ENCODE peak calls at places on chromosomes 5 and 9, in nine cellular contexts. One of them, this sample, is unnamed.

GRCh38 chr9:95096381-95096780 is 221.1 kb downstream of the FANCC start:
- DNase-seq in GM23338: no peak
- DNase-seq in SK-N-SH: peak
- DNase-seq in hepatocyte: no peak
- DNase-seq in MM.1S: no peak
- DNase-seq in HCT116: no peak
- DNase-seq in neural progenitor cell: no peak
- DNase-seq in PC-3: no peak
- DNase-seq in OCI-LY7: no peak
- DNase-seq in this sample: no peak

GRCh38 chr5:83987513-83988292 is 267.0 kb upstream of the HAPLN1 start:
- DNase-seq in GM23338: no peak
- DNase-seq in MM.1S: no peak
- DNase-seq in HCT116: no peak
- DNase-seq in hepatocyte: no peak
- DNase-seq in SK-N-SH: no peak
- DNase-seq in OCI-LY7: no peak
- DNase-seq in neural progenitor cell: no peak
- DNase-seq in PC-3: no peak
- DNase-seq in this sample: no peak

GRCh38 chr9:84230355-84231136 is 110.0 kb downstream of the SLC28A3 start:
- DNase-seq in OCI-LY7: no peak
- DNase-seq in GM23338: no peak
- DNase-seq in hepatocyte: peak
- DNase-seq in SK-N-SH: no peak
- DNase-seq in neural progenitor cell: no peak
- DNase-seq in PC-3: no peak
- DNase-seq in HCT116: no peak
- DNase-seq in MM.1S: no peak
- DNase-seq in this sample: peak

GRCh38 chr5:137639645-137640044 is 96.2 kb downstream of the KLHL3 start:
- DNase-seq in hepatocyte: no peak
- DNase-seq in MM.1S: no peak
- DNase-seq in GM23338: no peak
- DNase-seq in SK-N-SH: no peak
- DNase-seq in PC-3: no peak
- DNase-seq in OCI-LY7: no peak
- DNase-seq in neural progenitor cell: no peak
- DNase-seq in HCT116: no peak
- DNase-seq in this sample: no peak

GRCh38 chr5:170011751-170012150 is 31.5 kb upstream of the INSYN2B start:
- DNase-seq in PC-3: no peak
- DNase-seq in MM.1S: no peak
- DNase-seq in hepatocyte: no peak
- DNase-seq in SK-N-SH: no peak
- DNase-seq in OCI-LY7: no peak
- DNase-seq in GM23338: no peak
- DNase-seq in neural progenitor cell: no peak
- DNase-seq in HCT116: no peak
- DNase-seq in this sample: no peak

GRCh38 chr9:34588671-34589370 is 703 bp downstream of the CNTFR start:
- DNase-seq in SK-N-SH: peak
- DNase-seq in PC-3: no peak
- DNase-seq in neural progenitor cell: peak
- DNase-seq in OCI-LY7: no peak
- DNase-seq in HCT116: no peak
- DNase-seq in GM23338: peak
- DNase-seq in hepatocyte: no peak
- DNase-seq in MM.1S: no peak
- DNase-seq in this sample: no peak

GRCh38 chr9:126793686-126794417 is 11.0 kb upstream of the ZBTB43 start:
- DNase-seq in HCT116: no peak
- DNase-seq in MM.1S: no peak
- DNase-seq in hepatocyte: no peak
- DNase-seq in neural progenitor cell: no peak
- DNase-seq in OCI-LY7: no peak
- DNase-seq in PC-3: no peak
- DNase-seq in GM23338: no peak
- DNase-seq in SK-N-SH: no peak
- DNase-seq in this sample: no peak

GRCh38 chr5:171647043-171647899 is 138.3 kb upstream of the SMIM23 start:
- DNase-seq in SK-N-SH: no peak
- DNase-seq in OCI-LY7: no peak
- DNase-seq in neural progenitor cell: no peak
- DNase-seq in PC-3: peak
- DNase-seq in MM.1S: no peak
- DNase-seq in HCT116: peak
- DNase-seq in hepatocyte: peak
- DNase-seq in GM23338: no peak
- DNase-seq in this sample: peak

GRCh38 chr5:121982500-121983261 is 20.9 kb downstream of the SRFBP1 start:
- DNase-seq in GM23338: no peak
- DNase-seq in SK-N-SH: no peak
- DNase-seq in neural progenitor cell: no peak
- DNase-seq in OCI-LY7: no peak
- DNase-seq in hepatocyte: no peak
- DNase-seq in HCT116: no peak
- DNase-seq in MM.1S: no peak
- DNase-seq in PC-3: peak
- DNase-seq in this sample: peak

GRCh38 chr5:125798311-125798710 is 624.9 kb upstream of the GRAMD2B start:
- DNase-seq in PC-3: peak
- DNase-seq in SK-N-SH: no peak
- DNase-seq in OCI-LY7: peak
- DNase-seq in HCT116: peak
- DNase-seq in hepatocyte: peak
- DNase-seq in neural progenitor cell: peak
- DNase-seq in MM.1S: peak
- DNase-seq in GM23338: peak
- DNase-seq in this sample: peak

GRCh38 chr5:154176191-154176590 is 14.3 kb upstream of the GALNT10 start:
- DNase-seq in hepatocyte: no peak
- DNase-seq in neural progenitor cell: no peak
- DNase-seq in OCI-LY7: no peak
- DNase-seq in SK-N-SH: no peak
- DNase-seq in HCT116: no peak
- DNase-seq in MM.1S: no peak
- DNase-seq in GM23338: no peak
- DNase-seq in PC-3: peak
- DNase-seq in this sample: peak

GRCh38 chr5:154181156-154181555 is 9.4 kb upstream of the GALNT10 start:
- DNase-seq in GM23338: no peak
- DNase-seq in PC-3: no peak
- DNase-seq in HCT116: no peak
- DNase-seq in hepatocyte: no peak
- DNase-seq in OCI-LY7: no peak
- DNase-seq in SK-N-SH: no peak
- DNase-seq in MM.1S: no peak
- DNase-seq in neural progenitor cell: no peak
- DNase-seq in this sample: no peak

GRCh38 chr5:154174091-154174490 is 16.4 kb upstream of the GALNT10 start:
- DNase-seq in OCI-LY7: no peak
- DNase-seq in hepatocyte: no peak
- DNase-seq in PC-3: no peak
- DNase-seq in neural progenitor cell: no peak
- DNase-seq in GM23338: no peak
- DNase-seq in SK-N-SH: no peak
- DNase-seq in MM.1S: no peak
- DNase-seq in HCT116: no peak
- DNase-seq in this sample: peak

GRCh38 chr5:154178661-154179060 is 11.9 kb upstream of the GALNT10 start:
- DNase-seq in GM23338: no peak
- DNase-seq in MM.1S: no peak
- DNase-seq in HCT116: no peak
- DNase-seq in PC-3: peak
- DNase-seq in OCI-LY7: no peak
- DNase-seq in SK-N-SH: no peak
- DNase-seq in neural progenitor cell: no peak
- DNase-seq in hepatocyte: no peak
- DNase-seq in this sample: no peak

GRCh38 chr5:154179846-154180710 is 10.5 kb upstream of the GALNT10 start:
- DNase-seq in MM.1S: peak
- DNase-seq in OCI-LY7: peak
- DNase-seq in PC-3: peak
- DNase-seq in HCT116: peak
- DNase-seq in neural progenitor cell: peak
- DNase-seq in hepatocyte: peak
- DNase-seq in GM23338: peak
- DNase-seq in SK-N-SH: peak
- DNase-seq in this sample: peak
- TF ChIP-seq EZH2phosphoT487 in MM.1S: no peak
- TF ChIP-seq EZH2phosphoT487 in OCI-LY7: no peak
- TF ChIP-seq EZH2phosphoT487 in PC-3: no peak
- TF ChIP-seq EZH2phosphoT487 in HCT116: no peak
- TF ChIP-seq EZH2phosphoT487 in neural progenitor cell: no peak
- TF ChIP-seq EZH2phosphoT487 in hepatocyte: no peak
- TF ChIP-seq EZH2phosphoT487 in GM23338: no peak
- TF ChIP-seq EZH2phosphoT487 in SK-N-SH: no peak
- TF ChIP-seq EZH2phosphoT487 in this sample: no peak

GRCh38 chr5:77775773-77776605 is at the start of gene TBCA:
- DNase-seq in SK-N-SH: peak
- DNase-seq in PC-3: peak
- DNase-seq in neural progenitor cell: peak
- DNase-seq in hepatocyte: peak
- DNase-seq in MM.1S: peak
- DNase-seq in HCT116: peak
- DNase-seq in OCI-LY7: peak
- DNase-seq in GM23338: peak
- DNase-seq in this sample: peak

GRCh38 chr5:77776606-77777206 is 567 bp upstream of the TBCA start:
- DNase-seq in GM23338: no peak
- DNase-seq in HCT116: no peak
- DNase-seq in PC-3: peak
- DNase-seq in OCI-LY7: no peak
- DNase-seq in MM.1S: no peak
- DNase-seq in neural progenitor cell: no peak
- DNase-seq in hepatocyte: no peak
- DNase-seq in SK-N-SH: no peak
- DNase-seq in this sample: peak

GRCh38 chr5:77777911-77778310 is 1.8 kb upstream of the TBCA start:
- DNase-seq in HCT116: no peak
- DNase-seq in hepatocyte: no peak
- DNase-seq in MM.1S: no peak
- DNase-seq in SK-N-SH: no peak
- DNase-seq in neural progenitor cell: no peak
- DNase-seq in PC-3: no peak
- DNase-seq in GM23338: no peak
- DNase-seq in OCI-LY7: no peak
- DNase-seq in this sample: no peak

GRCh38 chr5:77778398-77778797 is 2.3 kb upstream of the TBCA start:
- DNase-seq in MM.1S: no peak
- DNase-seq in hepatocyte: no peak
- DNase-seq in HCT116: no peak
- DNase-seq in SK-N-SH: no peak
- DNase-seq in GM23338: no peak
- DNase-seq in PC-3: no peak
- DNase-seq in neural progenitor cell: no peak
- DNase-seq in OCI-LY7: no peak
- DNase-seq in this sample: no peak

DNA sequence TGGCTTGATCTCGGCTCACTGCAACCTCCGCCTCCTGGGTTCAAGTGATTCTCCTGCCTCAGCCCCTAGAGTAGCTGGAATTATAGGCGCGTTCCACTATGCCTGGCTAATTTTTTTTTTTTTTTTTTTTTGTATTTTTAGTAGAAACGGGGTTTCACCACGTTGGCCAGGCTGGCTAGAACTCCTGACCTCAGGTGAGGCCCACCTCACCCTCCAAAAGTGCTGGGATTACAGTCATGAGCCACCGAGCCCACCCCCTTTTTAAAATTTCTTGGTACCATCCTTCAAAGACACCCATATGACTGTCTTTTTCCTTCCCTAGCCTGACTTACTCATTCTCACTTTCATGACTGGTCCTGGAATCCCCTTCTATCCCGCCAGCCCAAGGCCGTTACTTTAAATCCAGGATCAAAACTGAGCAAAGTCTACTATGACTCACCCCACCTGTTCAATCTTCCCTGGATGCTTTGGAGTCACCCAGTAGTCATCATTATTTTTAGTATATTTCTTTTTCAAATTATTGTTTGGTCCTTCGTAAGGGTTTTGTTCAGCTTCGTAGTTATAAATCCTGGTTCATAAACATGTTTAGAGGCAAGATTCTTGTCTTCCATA is 1.2 kb upstream of the TBCA start:
- DNase-seq in MM.1S: no peak
- DNase-seq in PC-3: peak
- DNase-seq in hepatocyte: peak
- DNase-seq in OCI-LY7: no peak
- DNase-seq in SK-N-SH: no peak
- DNase-seq in neural progenitor cell: no peak
- DNase-seq in GM23338: no peak
- DNase-seq in HCT116: peak
- DNase-seq in this sample: peak
- TF ChIP-seq EZH2phosphoT487 in MM.1S: no peak
- TF ChIP-seq EZH2phosphoT487 in PC-3: no peak
- TF ChIP-seq EZH2phosphoT487 in hepatocyte: no peak
- TF ChIP-seq EZH2phosphoT487 in OCI-LY7: no peak
- TF ChIP-seq EZH2phosphoT487 in SK-N-SH: no peak
- TF ChIP-seq EZH2phosphoT487 in neural progenitor cell: no peak
- TF ChIP-seq EZH2phosphoT487 in GM23338: no peak
- TF ChIP-seq EZH2phosphoT487 in HCT116: no peak
- TF ChIP-seq EZH2phosphoT487 in this sample: no peak

DNA sequence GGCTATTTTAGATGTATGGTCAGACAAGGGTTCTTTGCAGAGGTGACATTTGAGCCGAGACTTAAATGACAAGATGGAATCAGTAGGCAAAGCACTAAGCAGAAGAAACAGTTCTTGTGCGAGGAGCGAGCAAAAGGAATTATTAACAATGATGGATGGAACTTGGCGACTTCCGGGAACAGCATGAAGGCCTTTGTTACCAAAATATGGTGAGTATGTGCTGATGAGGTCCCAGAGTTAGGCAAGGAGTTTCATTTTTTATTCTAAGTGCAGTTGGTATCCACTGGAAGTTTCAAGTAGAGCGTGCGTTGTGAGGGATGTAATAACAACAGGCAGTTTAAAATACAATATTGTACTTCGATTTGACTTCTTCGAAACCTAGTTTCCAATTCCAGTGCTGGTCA is 1.6 kb upstream of the LNPEP start:
- DNase-seq in PC-3: no peak
- DNase-seq in HCT116: no peak
- DNase-seq in SK-N-SH: no peak
- DNase-seq in GM23338: no peak
- DNase-seq in hepatocyte: peak
- DNase-seq in MM.1S: no peak
- DNase-seq in OCI-LY7: peak
- DNase-seq in neural progenitor cell: peak
- DNase-seq in this sample: peak
- TF ChIP-seq EZH2phosphoT487 in PC-3: no peak
- TF ChIP-seq EZH2phosphoT487 in HCT116: no peak
- TF ChIP-seq EZH2phosphoT487 in SK-N-SH: no peak
- TF ChIP-seq EZH2phosphoT487 in GM23338: no peak
- TF ChIP-seq EZH2phosphoT487 in hepatocyte: no peak
- TF ChIP-seq EZH2phosphoT487 in MM.1S: no peak
- TF ChIP-seq EZH2phosphoT487 in OCI-LY7: no peak
- TF ChIP-seq EZH2phosphoT487 in neural progenitor cell: no peak
- TF ChIP-seq EZH2phosphoT487 in this sample: no peak

DNA sequence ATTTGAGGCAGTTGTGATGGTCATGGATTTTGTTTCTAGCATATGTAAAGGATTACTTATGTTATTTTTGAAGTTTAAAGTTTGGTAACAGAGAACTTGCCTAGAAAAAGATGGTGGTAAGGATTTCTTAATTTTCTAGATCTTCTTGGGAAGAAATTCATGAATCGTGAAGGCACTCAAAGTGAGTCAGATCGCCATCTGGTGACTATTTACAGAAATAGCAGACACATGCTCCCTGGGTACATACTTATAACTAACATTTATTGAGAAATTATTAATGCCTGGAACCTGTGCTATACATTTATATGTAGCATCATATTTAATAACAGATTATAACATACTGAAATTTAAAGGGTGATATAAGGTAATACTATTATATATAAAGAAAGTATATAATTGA is 299.7 kb downstream of the IZUMO3 start:
- DNase-seq in PC-3: peak
- DNase-seq in GM23338: peak
- DNase-seq in hepatocyte: peak
- DNase-seq in SK-N-SH: peak
- DNase-seq in neural progenitor cell: peak
- DNase-seq in MM.1S: peak
- DNase-seq in HCT116: peak
- DNase-seq in OCI-LY7: peak
- DNase-seq in this sample: peak
- TF ChIP-seq EZH2phosphoT487 in PC-3: no peak
- TF ChIP-seq EZH2phosphoT487 in GM23338: no peak
- TF ChIP-seq EZH2phosphoT487 in hepatocyte: no peak
- TF ChIP-seq EZH2phosphoT487 in SK-N-SH: no peak
- TF ChIP-seq EZH2phosphoT487 in neural progenitor cell: no peak
- TF ChIP-seq EZH2phosphoT487 in MM.1S: no peak
- TF ChIP-seq EZH2phosphoT487 in HCT116: no peak
- TF ChIP-seq EZH2phosphoT487 in OCI-LY7: no peak
- TF ChIP-seq EZH2phosphoT487 in this sample: no peak

This sample was measured in GM23248.